ENCODE peak calls at places on chromosome 12, in eight cellular contexts. R is PC-9; N is MM.1S; B is Peyer's patch; Y is trophoblast cell; H is CD4-positive, alpha-beta memory T cell; C is aorta; O is body of pancreas. G is an unnamed sample. For H3K4me1, the result is how much of the 10 kb centered on the place peaks cover.

GRCh38 chr12:84070311-84070710 is 842.3 kb downstream of the SLC6A15 start:
- DNase-seq in R (no peak), N (no peak), B (no peak), Y (no peak), H (no peak), C (peak), O (peak), G (peak)

GRCh38 chr12:75954076-75954475 is 77.5 kb downstream of the PHLDA1 start:
- DNase-seq in R (peak), N (peak), B (no peak), Y (peak), H (no peak), C (no peak), O (no peak), G (no peak)

GRCh38 chr12:31323466-31324115 is 2.4 kb downstream of the SINHCAF start:
- DNase-seq in R (no peak), N (peak), B (peak), Y (peak), H (no peak), C (peak), O (no peak), G (peak)

GRCh38 chr12:21248679-21249078 is 86.0 kb downstream of the SLCO1A2 start:
- DNase-seq in R (no peak), N (peak), B (no peak), Y (peak), H (no peak), C (no peak), O (no peak), G (no peak)

GRCh38 chr12:32486158-32486557 is 86.8 kb downstream of the FGD4 start:
- DNase-seq in R (peak), N (no peak), B (no peak), Y (peak), H (no peak), C (no peak), O (no peak), G (no peak)

GRCh38 chr12:121789233-121789781 is 4.2 kb downstream of the RHOF start:
- DNase-seq in R (no peak), N (no peak), B (peak), Y (no peak), H (peak), C (peak), O (no peak), G (no peak)

GRCh38 chr12:105018001-105018400 is 31.9 kb downstream of the NOPCHAP1 start:
- DNase-seq in R (no peak), N (no peak), B (no peak), Y (no peak), H (no peak), C (no peak), O (no peak), G (no peak)

GRCh38 chr12:991350-992278 is 591 bp downstream of the ERC1 start:
- DNase-seq in R (no peak), N (no peak), B (peak), Y (peak), H (no peak), C (no peak), O (no peak), G (no peak)

GRCh38 chr12:80282761-80283160 is 161.3 kb upstream of the PTPRQ start:
- DNase-seq in R (no peak), N (no peak), B (no peak), Y (no peak), H (no peak), C (no peak), O (no peak), G (no peak)

GRCh38 chr12:93050026-93050747 is 121.1 kb upstream of the EEA1 start:
- DNase-seq in R (peak), N (no peak), B (no peak), Y (no peak), H (no peak), C (no peak), O (no peak), G (no peak)

GRCh38 chr12:51322452-51322851 is 1.5 kb downstream of the BIN2 start:
- DNase-seq in R (no peak), N (peak), B (no peak), Y (no peak), H (no peak), C (no peak), O (no peak), G (no peak)

GRCh38 chr12:106416273-106416672 is 58.7 kb downstream of the POLR3B start:
- DNase-seq in R (no peak), N (no peak), B (no peak), Y (no peak), H (no peak), C (no peak), O (no peak), G (no peak)

GRCh38 chr12:108757842-108758241 is 26.5 kb upstream of the CORO1C start:
- DNase-seq in R (no peak), N (no peak), B (no peak), Y (no peak), H (no peak), C (no peak), O (no peak), G (no peak)

GRCh38 chr12:43069768-43070221 is 480.2 kb upstream of the PRICKLE1 start:
- DNase-seq in R (no peak), N (no peak), B (no peak), Y (no peak), H (no peak), C (peak), O (peak), G (peak)

GRCh38 chr12:53235742-53236442 is 3.9 kb upstream of the RARG start:
- DNase-seq in R (no peak), N (no peak), B (no peak), Y (no peak), H (no peak), C (no peak), O (no peak), G (no peak)

GRCh38 chr12:6768385-6769002 is 2.3 kb downstream of the PTMS start:
- DNase-seq in R (no peak), N (no peak), B (no peak), Y (no peak), H (no peak), C (no peak), O (no peak), G (no peak)

GRCh38 chr12:29396774-29397173 is 15.8 kb upstream of the ERGIC2 start:
- DNase-seq in R (no peak), N (no peak), B (no peak), Y (peak), H (no peak), C (no peak), O (no peak), G (no peak)

GRCh38 chr12:121121805-121122204 is 10.9 kb upstream of the P2RX7 start:
- DNase-seq in R (no peak), N (no peak), B (no peak), Y (no peak), H (no peak), C (no peak), O (no peak), G (no peak)

GRCh38 chr12:50635356-50635755 is 128.5 kb upstream of the ATF1 start:
- DNase-seq in R (no peak), N (no peak), B (no peak), Y (no peak), H (no peak), C (no peak), O (no peak), G (no peak)

GRCh38 chr12:43694879-43695278 is 63.7 kb downstream of the PUS7L start:
- DNase-seq in R (no peak), N (no peak), B (no peak), Y (no peak), H (no peak), C (no peak), O (no peak), G (no peak)

GRCh38 chr12:14716848-14717444 is 20.5 kb upstream of the GUCY2C start:
- DNase-seq in R (no peak), N (peak), B (peak), Y (peak), H (peak), C (no peak), O (peak), G (no peak)

GRCh38 chr12:67455236-67455635 is 186.1 kb downstream of the CAND1 start:
- DNase-seq in R (no peak), N (no peak), B (no peak), Y (no peak), H (no peak), C (no peak), O (no peak), G (no peak)

GRCh38 chr12:22494319-22494718 is 50.0 kb downstream of the C2CD5 start:
- DNase-seq in R (no peak), N (no peak), B (no peak), Y (no peak), H (no peak), C (no peak), O (no peak), G (no peak)

GRCh38 chr12:46919666-46920065 is 93.9 kb upstream of the SLC38A4 start:
- DNase-seq in R (no peak), N (no peak), B (no peak), Y (no peak), H (no peak), C (no peak), O (no peak), G (no peak)

GRCh38 chr12:48969847-48970701 is 1.5 kb downstream of the WNT10B start:
- DNase-seq in R (no peak), N (no peak), B (no peak), Y (peak), H (no peak), C (no peak), O (no peak), G (no peak)

GRCh38 chr12:6765634-6766581 is at the start of gene PTMS:
- DNase-seq in R (peak), N (no peak), B (peak), Y (peak), H (no peak), C (peak), O (peak), G (peak)

GRCh38 chr12:24948452-24948815 is 467 bp downstream of the BCAT1 start:
- DNase-seq in R (no peak), N (peak), B (no peak), Y (peak), H (peak), C (peak), O (peak), G (no peak)

GRCh38 chr12:130832561-130833209 is 6.4 kb downstream of the STX2 start:
- DNase-seq in R (no peak), N (no peak), B (no peak), Y (peak), H (no peak), C (no peak), O (peak), G (no peak)

GRCh38 chr12:101783838-101784237 is 44.6 kb upstream of the SYCP3 start:
- DNase-seq in R (no peak), N (no peak), B (no peak), Y (no peak), H (no peak), C (no peak), O (no peak), G (no peak)

GRCh38 chr12:69056743-69057515 is 124.0 kb upstream of the CPM start:
- DNase-seq in R (no peak), N (no peak), B (no peak), Y (no peak), H (no peak), C (no peak), O (no peak), G (no peak)

GRCh38 chr12:109773384-109774011 is 59.7 kb downstream of the TRPV4 start:
- DNase-seq in R (peak), N (peak), B (no peak), Y (peak), H (no peak), C (no peak), O (no peak), G (peak)

GRCh38 chr12:8658361-8658760 is 4.3 kb downstream of the MFAP5 start:
- DNase-seq in R (peak), N (no peak), B (no peak), Y (peak), H (no peak), C (no peak), O (no peak), G (no peak)

GRCh38 chr12:89059721-89060120 is 292.6 kb downstream of the DUSP6 start:
- DNase-seq in R (no peak), N (no peak), B (no peak), Y (no peak), H (no peak), C (no peak), O (no peak), G (no peak)

GRCh38 chr12:91877022-91877421 is 268.6 kb downstream of the BTG1 start:
- DNase-seq in R (no peak), N (no peak), B (peak), Y (peak), H (peak), C (peak), O (peak), G (peak)

DNA sequence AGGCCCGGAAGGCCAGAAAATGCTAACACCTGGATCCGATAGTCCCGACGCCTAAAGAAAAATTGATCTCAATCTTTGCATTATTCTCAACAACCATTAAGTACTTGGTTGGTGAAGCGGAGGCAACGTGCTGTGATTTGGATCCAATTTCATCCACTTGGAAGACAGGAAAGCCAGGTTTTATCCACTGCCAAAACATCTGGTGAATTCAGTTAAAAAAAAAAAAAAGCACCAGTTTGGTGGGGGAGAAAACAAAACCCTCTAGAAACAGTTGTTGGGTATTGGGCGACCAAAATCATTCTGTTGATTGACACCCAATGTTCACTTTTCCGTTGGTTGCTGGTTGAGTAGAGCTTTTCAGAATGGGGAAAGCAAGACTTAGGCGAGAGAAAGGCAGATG is 41.8 kb upstream of the MED13L start:
- DNase-seq in R (no peak), N (no peak), B (no peak), Y (no peak), H (no peak), C (no peak), O (no peak), G (no peak)
- H3K4me3 ChIP-seq in R (no peak), N (no peak), B (no peak), Y (no peak), H (no peak), C (peak), O (no peak), G (no peak)

GRCh38 chr12:94204647-94205247 is 56.4 kb downstream of the PLXNC1 start:
- DNase-seq in R (no peak), N (peak), B (no peak), Y (no peak), H (no peak), C (no peak), O (no peak), G (no peak)

GRCh38 chr12:94207467-94208432 is 59.4 kb downstream of the PLXNC1 start:
- DNase-seq in R (no peak), N (peak), B (peak), Y (peak), H (peak), C (no peak), O (no peak), G (no peak)

GRCh38 chr12:94208433-94208921 is 60.1 kb downstream of the PLXNC1 start:
- DNase-seq in R (no peak), N (peak), B (no peak), Y (peak), H (no peak), C (no peak), O (no peak), G (no peak)

GRCh38 chr12:94205738-94206310 is 57.4 kb downstream of the PLXNC1 start:
- DNase-seq in R (no peak), N (peak), B (no peak), Y (no peak), H (no peak), C (no peak), O (no peak), G (no peak)

GRCh38 chr12:94206886-94207285 is 58.5 kb downstream of the PLXNC1 start:
- DNase-seq in R (no peak), N (no peak), B (no peak), Y (no peak), H (no peak), C (no peak), O (no peak), G (no peak)
- H3K4me1 ChIP-seq in R (under half), N (half or more), B (under half), Y (under half), H (half or more), C (under half), O (under half), G (under half)

GRCh38 chr12:28015165-28015564 is 42.6 kb upstream of the PTHLH start:
- DNase-seq in R (no peak), N (no peak), B (no peak), Y (no peak), H (no peak), C (no peak), O (no peak), G (no peak)
- H3K27ac ChIP-seq in R (no peak), N (no peak), B (no peak), Y (no peak), H (no peak), C (no peak), O (no peak), G (no peak)

DNA sequence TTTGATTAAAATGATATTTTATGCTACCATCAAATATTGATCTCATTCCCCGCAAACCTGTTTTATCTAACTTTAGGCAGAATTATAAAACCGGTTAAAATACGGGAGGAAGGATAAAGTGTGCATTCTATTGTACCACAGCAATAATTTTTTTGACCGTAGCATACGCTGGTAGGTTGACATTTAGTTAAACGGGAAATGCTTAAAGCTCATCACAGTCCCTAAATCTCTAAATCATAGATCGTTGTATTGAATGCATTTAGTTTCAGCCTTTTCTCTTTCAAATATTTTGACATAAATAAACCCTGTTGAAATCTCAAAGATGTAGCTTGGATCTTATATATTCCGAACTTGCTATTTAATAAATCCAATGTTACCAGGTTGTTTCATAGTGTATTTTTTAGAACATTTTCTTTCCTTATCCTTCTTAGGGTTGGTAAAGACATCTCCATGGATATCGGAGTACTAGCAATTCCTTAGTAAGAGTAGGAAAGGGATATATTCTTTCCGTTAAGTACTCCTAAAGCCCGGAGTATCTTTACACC is 811 bp downstream of the CLEC2B start:
- DNase-seq in R (no peak), N (no peak), B (no peak), Y (no peak), H (no peak), C (no peak), O (no peak), G (no peak)
- H3K4me3 ChIP-seq in R (no peak), N (no peak), B (peak), Y (no peak), H (peak), C (no peak), O (no peak), G (peak)